ENCODE peak calls at places on chromosomes 12 and 14, in nine cellular contexts. One of them, this sample, is unnamed.

GRCh38 chr14:45038256-45038655 is 45.7 kb upstream of the PRPF39 start:
- DNase-seq in BE2C: no peak
- DNase-seq in choroid plexus epithelial cell: no peak
- DNase-seq in lower leg skin: no peak
- DNase-seq in tibial nerve: no peak
- DNase-seq in ovary: no peak
- DNase-seq in WTC11: no peak
- DNase-seq in bronchial epithelial cell: no peak
- DNase-seq in breast epithelium: no peak
- DNase-seq in this sample: peak

GRCh38 chr12:43349863-43350262 is 202.1 kb downstream of the ADAMTS20 start:
- DNase-seq in BE2C: no peak
- DNase-seq in choroid plexus epithelial cell: peak
- DNase-seq in lower leg skin: no peak
- DNase-seq in tibial nerve: no peak
- DNase-seq in ovary: no peak
- DNase-seq in WTC11: no peak
- DNase-seq in bronchial epithelial cell: peak
- DNase-seq in breast epithelium: no peak
- DNase-seq in this sample: no peak

GRCh38 chr14:93977171-93977570 is 801 bp upstream of the ASB2 start:
- DNase-seq in BE2C: no peak
- DNase-seq in choroid plexus epithelial cell: no peak
- DNase-seq in lower leg skin: no peak
- DNase-seq in tibial nerve: no peak
- DNase-seq in ovary: no peak
- DNase-seq in WTC11: no peak
- DNase-seq in bronchial epithelial cell: no peak
- DNase-seq in breast epithelium: no peak
- DNase-seq in this sample: no peak

GRCh38 chr12:66164349-66164821 is 5.4 kb downstream of the TMBIM4 start:
- DNase-seq in BE2C: no peak
- DNase-seq in choroid plexus epithelial cell: peak
- DNase-seq in lower leg skin: no peak
- DNase-seq in tibial nerve: no peak
- DNase-seq in ovary: no peak
- DNase-seq in WTC11: no peak
- DNase-seq in bronchial epithelial cell: no peak
- DNase-seq in breast epithelium: no peak
- DNase-seq in this sample: no peak

GRCh38 chr14:69760810-69761209 is 6.1 kb upstream of the SRSF5 start:
- DNase-seq in BE2C: no peak
- DNase-seq in choroid plexus epithelial cell: no peak
- DNase-seq in lower leg skin: no peak
- DNase-seq in tibial nerve: no peak
- DNase-seq in ovary: no peak
- DNase-seq in WTC11: no peak
- DNase-seq in bronchial epithelial cell: peak
- DNase-seq in breast epithelium: no peak
- DNase-seq in this sample: no peak

GRCh38 chr12:52243264-52243773 is 10.3 kb downstream of the KRT7 start:
- DNase-seq in BE2C: peak
- DNase-seq in choroid plexus epithelial cell: no peak
- DNase-seq in lower leg skin: peak
- DNase-seq in tibial nerve: no peak
- DNase-seq in ovary: no peak
- DNase-seq in WTC11: no peak
- DNase-seq in bronchial epithelial cell: peak
- DNase-seq in breast epithelium: peak
- DNase-seq in this sample: no peak

GRCh38 chr12:57983150-57983857 is 41.9 kb downstream of the ATP23 start:
- DNase-seq in BE2C: peak
- DNase-seq in choroid plexus epithelial cell: peak
- DNase-seq in lower leg skin: no peak
- DNase-seq in tibial nerve: no peak
- DNase-seq in ovary: no peak
- DNase-seq in WTC11: peak
- DNase-seq in bronchial epithelial cell: peak
- DNase-seq in breast epithelium: no peak
- DNase-seq in this sample: no peak

GRCh38 chr12:873954-874353 is 75.5 kb downstream of the RAD52 start:
- DNase-seq in BE2C: no peak
- DNase-seq in choroid plexus epithelial cell: peak
- DNase-seq in lower leg skin: no peak
- DNase-seq in tibial nerve: no peak
- DNase-seq in ovary: no peak
- DNase-seq in WTC11: no peak
- DNase-seq in bronchial epithelial cell: peak
- DNase-seq in breast epithelium: no peak
- DNase-seq in this sample: no peak

GRCh38 chr12:3149505-3150307 is 72.5 kb downstream of the TSPAN9 start:
- DNase-seq in BE2C: no peak
- DNase-seq in choroid plexus epithelial cell: no peak
- DNase-seq in lower leg skin: no peak
- DNase-seq in tibial nerve: no peak
- DNase-seq in ovary: no peak
- DNase-seq in WTC11: no peak
- DNase-seq in bronchial epithelial cell: no peak
- DNase-seq in breast epithelium: no peak
- DNase-seq in this sample: no peak

GRCh38 chr12:69106482-69107118 is 132.8 kb upstream of the CPSF6 start:
- DNase-seq in BE2C: no peak
- DNase-seq in choroid plexus epithelial cell: no peak
- DNase-seq in lower leg skin: no peak
- DNase-seq in tibial nerve: no peak
- DNase-seq in ovary: no peak
- DNase-seq in WTC11: no peak
- DNase-seq in bronchial epithelial cell: no peak
- DNase-seq in breast epithelium: no peak
- DNase-seq in this sample: no peak

GRCh38 chr12:69099201-69099837 is 140.1 kb upstream of the CPSF6 start:
- DNase-seq in BE2C: no peak
- DNase-seq in choroid plexus epithelial cell: no peak
- DNase-seq in lower leg skin: no peak
- DNase-seq in tibial nerve: no peak
- DNase-seq in ovary: no peak
- DNase-seq in WTC11: no peak
- DNase-seq in bronchial epithelial cell: no peak
- DNase-seq in breast epithelium: no peak
- DNase-seq in this sample: peak

GRCh38 chr12:69101505-69101904 is 137.9 kb upstream of the CPSF6 start:
- DNase-seq in BE2C: no peak
- DNase-seq in choroid plexus epithelial cell: peak
- DNase-seq in lower leg skin: no peak
- DNase-seq in tibial nerve: no peak
- DNase-seq in ovary: peak
- DNase-seq in WTC11: no peak
- DNase-seq in bronchial epithelial cell: no peak
- DNase-seq in breast epithelium: no peak
- DNase-seq in this sample: peak

GRCh38 chr12:69105101-69105613 is 134.2 kb upstream of the CPSF6 start:
- DNase-seq in BE2C: no peak
- DNase-seq in choroid plexus epithelial cell: no peak
- DNase-seq in lower leg skin: no peak
- DNase-seq in tibial nerve: no peak
- DNase-seq in ovary: no peak
- DNase-seq in WTC11: no peak
- DNase-seq in bronchial epithelial cell: no peak
- DNase-seq in breast epithelium: no peak
- DNase-seq in this sample: no peak

GRCh38 chr12:69102856-69103255 is 136.5 kb upstream of the CPSF6 start:
- DNase-seq in BE2C: no peak
- DNase-seq in choroid plexus epithelial cell: no peak
- DNase-seq in lower leg skin: no peak
- DNase-seq in tibial nerve: no peak
- DNase-seq in ovary: no peak
- DNase-seq in WTC11: no peak
- DNase-seq in bronchial epithelial cell: no peak
- DNase-seq in breast epithelium: no peak
- DNase-seq in this sample: peak
- TF ChIP-seq CTCF in BE2C: no peak
- TF ChIP-seq CTCF in choroid plexus epithelial cell: no peak
- TF ChIP-seq CTCF in lower leg skin: no peak
- TF ChIP-seq CTCF in tibial nerve: no peak
- TF ChIP-seq CTCF in ovary: no peak
- TF ChIP-seq CTCF in WTC11: no peak
- TF ChIP-seq CTCF in bronchial epithelial cell: no peak
- TF ChIP-seq CTCF in breast epithelium: no peak
- TF ChIP-seq CTCF in this sample: no peak

GRCh38 chr12:65014504-65015271 is 106.4 kb downstream of the WIF1 start:
- DNase-seq in BE2C: no peak
- DNase-seq in choroid plexus epithelial cell: no peak
- DNase-seq in lower leg skin: no peak
- DNase-seq in tibial nerve: no peak
- DNase-seq in ovary: no peak
- DNase-seq in WTC11: no peak
- DNase-seq in bronchial epithelial cell: peak
- DNase-seq in breast epithelium: no peak
- DNase-seq in this sample: no peak

GRCh38 chr12:65019696-65020095 is 101.4 kb downstream of the WIF1 start:
- DNase-seq in BE2C: no peak
- DNase-seq in choroid plexus epithelial cell: no peak
- DNase-seq in lower leg skin: no peak
- DNase-seq in tibial nerve: no peak
- DNase-seq in ovary: no peak
- DNase-seq in WTC11: no peak
- DNase-seq in bronchial epithelial cell: no peak
- DNase-seq in breast epithelium: no peak
- DNase-seq in this sample: no peak

GRCh38 chr12:65022441-65022840 is 98.7 kb downstream of the WIF1 start:
- DNase-seq in BE2C: no peak
- DNase-seq in choroid plexus epithelial cell: no peak
- DNase-seq in lower leg skin: no peak
- DNase-seq in tibial nerve: no peak
- DNase-seq in ovary: no peak
- DNase-seq in WTC11: no peak
- DNase-seq in bronchial epithelial cell: no peak
- DNase-seq in breast epithelium: no peak
- DNase-seq in this sample: no peak

GRCh38 chr12:65015850-65016249 is 105.3 kb downstream of the WIF1 start:
- DNase-seq in BE2C: no peak
- DNase-seq in choroid plexus epithelial cell: no peak
- DNase-seq in lower leg skin: no peak
- DNase-seq in tibial nerve: no peak
- DNase-seq in ovary: no peak
- DNase-seq in WTC11: no peak
- DNase-seq in bronchial epithelial cell: no peak
- DNase-seq in breast epithelium: no peak
- DNase-seq in this sample: no peak

GRCh38 chr12:65016881-65017650 is 104.0 kb downstream of the WIF1 start:
- DNase-seq in BE2C: no peak
- DNase-seq in choroid plexus epithelial cell: no peak
- DNase-seq in lower leg skin: no peak
- DNase-seq in tibial nerve: no peak
- DNase-seq in ovary: no peak
- DNase-seq in WTC11: no peak
- DNase-seq in bronchial epithelial cell: peak
- DNase-seq in breast epithelium: no peak
- DNase-seq in this sample: no peak
- TF ChIP-seq CTCF in BE2C: no peak
- TF ChIP-seq CTCF in choroid plexus epithelial cell: no peak
- TF ChIP-seq CTCF in lower leg skin: no peak
- TF ChIP-seq CTCF in tibial nerve: no peak
- TF ChIP-seq CTCF in ovary: no peak
- TF ChIP-seq CTCF in WTC11: no peak
- TF ChIP-seq CTCF in bronchial epithelial cell: no peak
- TF ChIP-seq CTCF in breast epithelium: no peak
- TF ChIP-seq CTCF in this sample: no peak

GRCh38 chr14:65832431-65833253 is 420.1 kb downstream of the FUT8 start:
- DNase-seq in BE2C: no peak
- DNase-seq in choroid plexus epithelial cell: peak
- DNase-seq in lower leg skin: peak
- DNase-seq in tibial nerve: no peak
- DNase-seq in ovary: no peak
- DNase-seq in WTC11: no peak
- DNase-seq in bronchial epithelial cell: no peak
- DNase-seq in breast epithelium: no peak
- DNase-seq in this sample: no peak
- TF ChIP-seq CTCF in BE2C: peak
- TF ChIP-seq CTCF in choroid plexus epithelial cell: peak
- TF ChIP-seq CTCF in lower leg skin: no peak
- TF ChIP-seq CTCF in tibial nerve: no peak
- TF ChIP-seq CTCF in ovary: no peak
- TF ChIP-seq CTCF in WTC11: no peak
- TF ChIP-seq CTCF in bronchial epithelial cell: no peak
- TF ChIP-seq CTCF in breast epithelium: no peak
- TF ChIP-seq CTCF in this sample: peak

GRCh38 chr12:49370539-49370938 is 3.3 kb downstream of the SPATS2 start:
- DNase-seq in BE2C: no peak
- DNase-seq in choroid plexus epithelial cell: no peak
- DNase-seq in lower leg skin: no peak
- DNase-seq in tibial nerve: no peak
- DNase-seq in ovary: no peak
- DNase-seq in WTC11: no peak
- DNase-seq in bronchial epithelial cell: no peak
- DNase-seq in breast epithelium: no peak
- DNase-seq in this sample: peak

GRCh38 chr12:49368240-49368600 is 958 bp downstream of the SPATS2 start:
- DNase-seq in BE2C: no peak
- DNase-seq in choroid plexus epithelial cell: no peak
- DNase-seq in lower leg skin: no peak
- DNase-seq in tibial nerve: no peak
- DNase-seq in ovary: no peak
- DNase-seq in WTC11: no peak
- DNase-seq in bronchial epithelial cell: peak
- DNase-seq in breast epithelium: no peak
- DNase-seq in this sample: no peak

GRCh38 chr12:49367381-49368239 is at the start of gene SPATS2:
- DNase-seq in BE2C: peak
- DNase-seq in choroid plexus epithelial cell: peak
- DNase-seq in lower leg skin: peak
- DNase-seq in tibial nerve: peak
- DNase-seq in ovary: no peak
- DNase-seq in WTC11: peak
- DNase-seq in bronchial epithelial cell: peak
- DNase-seq in breast epithelium: peak
- DNase-seq in this sample: no peak

GRCh38 chr12:49366652-49367380 is 446 bp upstream of the SPATS2 start:
- DNase-seq in BE2C: peak
- DNase-seq in choroid plexus epithelial cell: peak
- DNase-seq in lower leg skin: peak
- DNase-seq in tibial nerve: peak
- DNase-seq in ovary: peak
- DNase-seq in WTC11: peak
- DNase-seq in bronchial epithelial cell: peak
- DNase-seq in breast epithelium: peak
- DNase-seq in this sample: peak

GRCh38 chr12:49369723-49370145 is 2.5 kb downstream of the SPATS2 start:
- DNase-seq in BE2C: peak
- DNase-seq in choroid plexus epithelial cell: peak
- DNase-seq in lower leg skin: no peak
- DNase-seq in tibial nerve: no peak
- DNase-seq in ovary: peak
- DNase-seq in WTC11: peak
- DNase-seq in bronchial epithelial cell: peak
- DNase-seq in breast epithelium: no peak
- DNase-seq in this sample: no peak
- TF ChIP-seq CTCF in BE2C: peak
- TF ChIP-seq CTCF in choroid plexus epithelial cell: peak
- TF ChIP-seq CTCF in lower leg skin: no peak
- TF ChIP-seq CTCF in tibial nerve: peak
- TF ChIP-seq CTCF in ovary: peak
- TF ChIP-seq CTCF in WTC11: no peak
- TF ChIP-seq CTCF in bronchial epithelial cell: peak
- TF ChIP-seq CTCF in breast epithelium: peak
- TF ChIP-seq CTCF in this sample: peak

This sample was measured in osteocyte.